ENCODE peak calls at places on chromosomes 7 and 10, in four cellular contexts. G is GM12878, K is K562, H is SK-N-SH. T is an unnamed sample.

GRCh38 chr7:121075952-121076349 is 87.4 kb downstream of the CPED1 start:
- DNase-seq in K (no peak), H (no peak), G (no peak), T (no peak)

GRCh38 chr7:6648066-6648814 is 11.1 kb downstream of the ZNF316 start:
- DNase-seq in G (no peak), H (peak), K (no peak), T (no peak)

GRCh38 chr7:2299853-2300512 is 14.3 kb downstream of the SNX8 start:
- DNase-seq in K (no peak), H (peak), G (no peak), T (no peak)

GRCh38 chr10:110408203-110408871 is 89.4 kb upstream of the DUSP5 start:
- DNase-seq in G (no peak), H (no peak), K (no peak), T (peak)

GRCh38 chr10:21169271-21169670 is 272.2 kb upstream of the NEBL start:
- DNase-seq in K (no peak), H (no peak), G (no peak), T (no peak)

GRCh38 chr7:47460251-47460989 is 121.5 kb downstream of the TNS3 start:
- DNase-seq in K (no peak), H (no peak), G (no peak), T (no peak)

GRCh38 chr10:112092529-112092928 is 91.0 kb downstream of the GPAM start:
- DNase-seq in H (no peak), G (no peak), K (no peak), T (no peak)

GRCh38 chr10:43249962-43250624 is 16.8 kb downstream of the RASGEF1A start:
- DNase-seq in G (no peak), H (no peak), K (no peak), T (peak)

GRCh38 chr7:19284136-19284535 is 138.9 kb upstream of the FERD3L start:
- DNase-seq in K (no peak), H (no peak), G (no peak), T (no peak)
- TF ChIP-seq USF1 in K (no peak), H (no peak), G (no peak), T (no peak)

GRCh38 chr10:72075184-72076115 is 12.9 kb downstream of the SPOCK2 start:
- DNase-seq in H (no peak), K (no peak), G (no peak), T (no peak)
- TF ChIP-seq USF1 in H (no peak), K (no peak), G (no peak), T (no peak)

DNA sequence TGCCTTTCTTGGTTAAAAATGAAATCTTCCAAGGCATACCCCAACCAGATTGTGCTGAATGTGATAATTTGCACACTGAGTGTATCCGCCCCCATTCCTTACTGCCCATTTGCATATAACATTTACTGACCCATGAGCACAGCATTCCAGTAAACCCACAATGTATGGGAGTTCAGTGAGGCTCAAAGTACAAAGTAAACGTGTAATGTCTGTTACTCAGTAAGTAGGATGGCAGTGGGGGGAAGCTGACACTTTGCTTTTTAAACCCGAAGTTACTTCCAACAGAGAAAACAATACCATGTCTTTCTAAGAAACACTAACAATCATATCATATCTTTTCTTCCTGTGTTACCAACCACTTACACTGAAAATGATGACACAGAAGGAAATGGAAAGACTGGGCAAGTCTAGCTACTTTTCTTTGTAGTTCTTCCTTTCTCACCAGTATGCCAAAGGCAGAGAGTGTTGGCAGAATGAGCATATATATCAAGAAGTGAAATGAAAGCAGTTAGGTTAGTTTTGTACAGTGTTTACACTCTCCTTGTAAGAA is 27.1 kb upstream of the SOSTDC1 start:
- DNase-seq in K (no peak), H (no peak), G (no peak), T (no peak)
- TF ChIP-seq USF1 in K (no peak), H (no peak), G (no peak), T (no peak)

DNA sequence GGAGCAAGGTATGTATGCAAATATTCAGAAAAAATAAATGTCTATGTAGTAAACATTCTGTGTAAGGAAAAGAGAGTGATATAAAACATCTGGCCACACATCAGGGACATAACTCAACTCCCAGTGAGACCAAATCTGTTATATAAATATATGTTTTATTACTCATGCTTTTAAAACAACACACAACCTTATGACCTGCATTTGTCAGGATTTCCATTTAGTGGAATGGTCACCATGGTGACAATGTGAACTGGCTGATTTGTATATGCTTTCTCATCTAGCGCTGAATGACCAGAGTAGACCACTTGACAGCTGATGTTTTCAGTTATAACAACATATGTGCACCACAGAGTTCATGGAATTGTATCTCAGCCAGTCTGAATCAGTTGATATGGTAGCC is 551.7 kb downstream of the HTR7 start:
- DNase-seq in K (no peak), H (no peak), G (no peak), T (no peak)
- TF ChIP-seq USF1 in K (no peak), H (no peak), G (no peak), T (no peak)

GRCh38 chr7:155798673-155799439 is 13.4 kb downstream of the SHH start:
- DNase-seq in K (no peak), G (no peak), H (peak), T (no peak)
- TF ChIP-seq USF1 in K (no peak), G (no peak), H (no peak), T (no peak)

DNA sequence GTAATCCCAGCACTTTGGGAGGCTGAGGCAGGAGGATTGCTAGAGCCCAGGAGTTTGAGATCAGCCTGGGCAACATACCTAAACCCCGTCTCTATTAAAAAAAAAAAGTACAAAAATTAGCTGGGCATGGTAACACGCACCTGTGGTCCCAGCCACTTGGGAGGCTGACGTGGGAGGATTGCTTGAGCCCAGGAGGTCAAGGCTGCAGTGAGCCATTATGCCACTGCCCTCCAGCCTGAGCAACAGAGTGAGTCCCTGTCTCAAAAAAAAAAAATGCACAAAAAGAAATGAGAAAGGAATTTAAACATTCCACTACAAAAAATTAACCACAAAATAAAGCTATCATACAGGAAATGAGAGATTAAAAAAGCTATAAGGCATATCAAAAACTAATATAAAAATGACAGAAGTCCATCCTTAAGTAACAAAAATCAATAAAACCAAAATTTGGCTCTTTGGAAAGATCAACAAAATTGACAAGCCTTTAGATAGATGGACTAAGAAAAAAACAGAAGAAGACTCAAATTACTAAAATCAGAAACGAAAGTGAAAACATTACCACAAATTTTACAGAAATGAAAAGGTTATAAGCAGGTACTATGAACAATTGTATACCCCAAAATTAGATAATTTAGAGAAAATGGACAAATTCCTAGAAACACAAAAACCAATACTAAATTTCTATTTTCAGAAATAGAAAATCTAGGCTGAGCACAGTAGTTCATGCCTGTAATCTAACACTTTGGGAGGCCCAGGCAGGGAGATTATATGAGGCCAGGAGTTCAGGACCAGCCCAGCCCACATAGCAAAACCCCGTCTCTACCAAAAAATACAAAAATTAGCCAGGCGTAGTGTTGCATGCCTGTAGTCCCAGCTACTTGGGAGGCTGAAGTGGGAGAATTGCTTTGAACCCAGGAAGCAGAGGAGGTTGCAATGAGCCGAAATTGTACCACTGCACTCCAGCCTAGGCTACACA is 42.4 kb upstream of the NANOS1 start:
- DNase-seq in G (peak), K (no peak), H (no peak), T (no peak)
- TF ChIP-seq USF1 in G (no peak), K (no peak), H (no peak), T (no peak)

GRCh38 chr10:91590904-91591791 is 41.7 kb downstream of the PPP1R3C start:
- DNase-seq in H (peak), K (peak), G (no peak), T (no peak)

GRCh38 chr10:91591792-91592165 is 41.1 kb downstream of the PPP1R3C start:
- DNase-seq in K (no peak), H (no peak), G (no peak), T (no peak)

GRCh38 chr10:91589015-91589655 is 43.7 kb downstream of the PPP1R3C start:
- DNase-seq in G (no peak), K (no peak), H (no peak), T (no peak)

GRCh38 chr10:91589656-91590035 is 43.2 kb downstream of the PPP1R3C start:
- DNase-seq in G (no peak), K (no peak), H (no peak), T (no peak)

DNA sequence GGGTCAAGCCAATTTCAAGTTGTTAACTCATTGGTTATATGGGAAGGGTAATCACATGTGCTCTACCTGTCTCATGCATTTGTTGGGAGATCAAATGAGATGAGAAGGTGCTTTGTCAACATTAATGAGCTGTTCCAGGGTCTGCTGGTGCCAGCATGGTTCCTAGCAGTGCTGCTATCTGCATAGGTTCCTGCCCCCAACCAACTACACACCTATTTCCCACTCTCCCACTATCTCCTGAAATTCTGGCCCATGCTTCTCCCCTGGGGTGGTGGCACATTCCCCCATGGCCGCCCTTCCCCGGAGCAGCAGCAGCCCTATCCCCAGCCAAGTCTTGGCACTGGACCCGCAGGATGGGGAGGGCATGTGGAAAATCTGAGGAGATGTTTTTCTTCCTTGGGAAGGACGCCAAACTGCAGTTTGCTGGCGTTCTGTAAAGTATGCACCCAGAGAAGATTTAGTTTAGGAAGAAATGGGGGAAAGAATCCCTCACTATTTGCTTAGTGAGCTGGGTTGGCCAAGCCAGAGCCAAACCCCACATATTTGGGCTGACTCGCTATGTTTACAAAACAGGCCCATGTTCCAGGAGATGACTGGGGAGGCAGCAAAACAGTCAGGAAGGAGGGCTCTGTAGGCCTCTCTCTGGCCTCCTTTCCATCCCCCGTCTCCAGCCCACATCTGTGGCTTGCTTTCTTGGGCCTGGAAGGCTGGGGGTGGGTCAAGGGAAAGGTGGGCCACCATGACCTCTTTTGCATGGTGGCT is 42.5 kb downstream of the PPP1R3C start:
- DNase-seq in G (no peak), H (no peak), K (no peak), T (no peak)
- TF ChIP-seq USF1 in G (no peak), H (no peak), K (no peak), T (no peak)